ENCODE peak calls at places on chromosomes 7 and 10, in nine cellular contexts. S is adrenal gland, P is GM13977, G is nephron progenitor cell, J is fibroblast of lung, Y is PC-9, X is mucosa of descending colon, H is AG10803, A is fibroblast of the aortic adventitia. I is an unnamed sample.

GRCh38 chr7:130894146-130895005 is 160.4 kb upstream of the KLF14 start:
- DNase-seq in Y (peak; percentile 92), P (no peak), J (peak; percentile 72), S (peak; percentile 90), H (no peak), G (no peak), X (peak; percentile 83), A (peak; percentile 63), I (no peak)

GRCh38 chr10:59098811-59099452 is 77.5 kb upstream of the PHYHIPL start:
- DNase-seq in G (peak; percentile 2), H (peak; percentile 72), X (no peak), J (peak; percentile 86), Y (no peak), S (no peak), P (no peak), A (peak; percentile 59), I (no peak)

GRCh38 chr7:40544932-40545331 is 410.1 kb downstream of the SUGCT start:
- DNase-seq in J (peak; percentile 14), Y (no peak), P (no peak), G (no peak), X (no peak), H (peak; percentile 50), A (peak; percentile 67), S (no peak), I (no peak)

GRCh38 chr7:38760226-38760625 is 129.1 kb upstream of the AMPH start:
- DNase-seq in Y (no peak), H (no peak), G (no peak), S (no peak), X (no peak), J (no peak), P (no peak), A (no peak), I (no peak)

GRCh38 chr10:103553743-103554487 is 60.4 kb downstream of the NEURL1 start:
- DNase-seq in J (no peak), G (no peak), S (no peak), X (peak; percentile 27), H (no peak), P (no peak), A (no peak), Y (no peak), I (no peak)

GRCh38 chr10:128125944-128126764 is at the start of gene MKI67:
- DNase-seq in Y (peak; percentile 82), J (peak; percentile 83), G (peak; percentile 89), A (peak; percentile 81), S (peak; percentile 86), P (peak; percentile 96), H (peak; percentile 80), X (peak; percentile 91), I (peak; percentile 68)

GRCh38 chr10:132685121-132685891 is 100.6 kb downstream of the NKX6-2 start:
- DNase-seq in Y (peak; percentile 87), A (peak; percentile 47), G (no peak), X (peak; percentile 59), S (peak; percentile 49), J (peak; percentile 61), H (no peak), P (no peak), I (peak; percentile 28)

GRCh38 chr10:29353887-29354561 is 65.2 kb downstream of the LYZL1 start:
- DNase-seq in Y (no peak), G (no peak), S (no peak), X (no peak), A (no peak), P (no peak), J (no peak), H (no peak), I (no peak)

GRCh38 chr7:112876877-112877276 is 86.7 kb upstream of the TMEM168 start:
- DNase-seq in G (no peak), J (no peak), A (no peak), X (no peak), P (no peak), S (no peak), H (no peak), Y (no peak), I (no peak)

DNA sequence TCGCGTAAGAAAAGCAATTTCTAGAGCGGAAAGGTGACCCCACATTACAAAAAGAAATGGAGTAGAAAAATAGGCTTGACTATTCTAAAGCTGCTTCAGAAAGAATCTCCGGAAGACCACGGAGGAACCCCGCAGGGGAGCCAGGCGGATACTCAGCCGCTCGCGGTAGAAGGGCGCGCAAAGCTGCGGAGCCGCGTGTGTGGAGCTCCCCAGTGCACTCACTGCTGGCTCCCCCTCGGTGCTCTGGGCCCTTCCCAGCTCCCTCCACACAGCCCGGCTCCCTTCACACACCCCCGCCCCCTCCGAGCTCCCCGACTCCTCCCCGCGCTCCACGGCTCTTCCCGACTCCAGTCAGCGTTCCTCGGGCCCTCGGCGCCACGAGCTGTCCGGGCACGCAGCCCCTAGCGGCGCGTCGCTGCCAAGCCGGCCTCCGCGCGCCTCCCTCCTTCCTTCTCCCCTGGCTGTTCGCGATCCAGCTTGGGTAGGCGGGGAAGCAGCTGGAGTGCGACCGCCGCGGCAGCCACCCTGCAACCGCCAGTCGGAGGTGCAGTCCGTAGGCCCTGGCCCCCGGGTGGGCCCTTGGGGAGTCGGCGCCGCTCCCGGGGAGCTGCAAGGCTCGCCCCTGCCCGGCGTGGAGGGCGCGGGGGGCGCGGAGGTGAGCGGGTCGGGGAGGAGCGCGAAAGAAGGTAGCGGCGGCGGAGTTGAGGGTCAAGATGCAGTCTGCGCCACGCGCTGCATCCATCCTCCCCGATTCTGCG is at the start of gene STEAP2:
- DNase-seq in P (peak; percentile 65), Y (peak; percentile 77), S (peak; percentile 81), J (peak; percentile 92), G (peak; percentile 93), H (peak; percentile 96), A (peak; percentile 91), X (peak; percentile 93), I (peak; percentile 15)
- TF ChIP-seq CTCF in P (peak; percentile 52), Y (peak; percentile 65), S (peak; percentile 60), J (peak; percentile 46), G (peak; percentile 60), H (peak; percentile 51), A (peak; percentile 70), X (peak; percentile 81), I (no peak)

GRCh38 chr10:18308600-18308999 is 168.4 kb downstream of the CACNB2 start:
- DNase-seq in P (no peak), S (no peak), X (no peak), H (no peak), Y (no peak), A (peak; percentile 71), J (peak; percentile 51), G (no peak), I (no peak)

GRCh38 chr10:18313146-18313542 is 172.9 kb downstream of the CACNB2 start:
- DNase-seq in A (no peak), P (no peak), H (no peak), Y (no peak), J (no peak), G (no peak), X (no peak), S (no peak), I (no peak)

GRCh38 chr10:18313626-18314025 is 173.4 kb downstream of the CACNB2 start:
- DNase-seq in S (no peak), A (no peak), P (no peak), J (no peak), G (no peak), X (no peak), H (no peak), Y (no peak), I (no peak)

GRCh38 chr10:18310761-18311160 is 170.5 kb downstream of the CACNB2 start:
- DNase-seq in J (no peak), G (no peak), H (no peak), S (no peak), Y (no peak), P (no peak), A (no peak), X (no peak), I (no peak)

GRCh38 chr10:18312385-18313145 is 172.3 kb downstream of the CACNB2 start:
- DNase-seq in X (no peak), J (peak; percentile 79), H (peak; percentile 38), A (peak; percentile 71), Y (no peak), G (peak; percentile 13), P (peak; percentile 23), S (peak; percentile 40), I (no peak)
- TF ChIP-seq CTCF in X (no peak), J (peak; percentile 46), H (peak; percentile 61), A (peak; percentile 48), Y (peak; percentile 47), G (peak; percentile 35), P (peak; percentile 28), S (peak; percentile 44), I (no peak)

GRCh38 chr10:71980181-71981023 is 16.2 kb downstream of the CHST3 start:
- DNase-seq in G (no peak), Y (peak; percentile 20), S (peak; percentile 81), A (peak; percentile 84), H (no peak), P (no peak), J (no peak), X (no peak), I (no peak)

GRCh38 chr10:71984126-71984797 is 20.1 kb downstream of the CHST3 start:
- DNase-seq in A (no peak), G (no peak), P (no peak), J (no peak), X (no peak), H (no peak), S (no peak), Y (no peak), I (no peak)

GRCh38 chr10:71981024-71981867 is 17.1 kb downstream of the CHST3 start:
- DNase-seq in G (peak; percentile 38), H (peak; percentile 56), X (no peak), P (no peak), A (peak; percentile 59), Y (peak; percentile 32), J (peak; percentile 50), S (peak; percentile 81), I (no peak)

GRCh38 chr10:71981868-71982230 is 17.7 kb downstream of the CHST3 start:
- DNase-seq in G (no peak), A (no peak), S (no peak), H (no peak), P (no peak), J (no peak), X (no peak), Y (no peak), I (no peak)

DNA sequence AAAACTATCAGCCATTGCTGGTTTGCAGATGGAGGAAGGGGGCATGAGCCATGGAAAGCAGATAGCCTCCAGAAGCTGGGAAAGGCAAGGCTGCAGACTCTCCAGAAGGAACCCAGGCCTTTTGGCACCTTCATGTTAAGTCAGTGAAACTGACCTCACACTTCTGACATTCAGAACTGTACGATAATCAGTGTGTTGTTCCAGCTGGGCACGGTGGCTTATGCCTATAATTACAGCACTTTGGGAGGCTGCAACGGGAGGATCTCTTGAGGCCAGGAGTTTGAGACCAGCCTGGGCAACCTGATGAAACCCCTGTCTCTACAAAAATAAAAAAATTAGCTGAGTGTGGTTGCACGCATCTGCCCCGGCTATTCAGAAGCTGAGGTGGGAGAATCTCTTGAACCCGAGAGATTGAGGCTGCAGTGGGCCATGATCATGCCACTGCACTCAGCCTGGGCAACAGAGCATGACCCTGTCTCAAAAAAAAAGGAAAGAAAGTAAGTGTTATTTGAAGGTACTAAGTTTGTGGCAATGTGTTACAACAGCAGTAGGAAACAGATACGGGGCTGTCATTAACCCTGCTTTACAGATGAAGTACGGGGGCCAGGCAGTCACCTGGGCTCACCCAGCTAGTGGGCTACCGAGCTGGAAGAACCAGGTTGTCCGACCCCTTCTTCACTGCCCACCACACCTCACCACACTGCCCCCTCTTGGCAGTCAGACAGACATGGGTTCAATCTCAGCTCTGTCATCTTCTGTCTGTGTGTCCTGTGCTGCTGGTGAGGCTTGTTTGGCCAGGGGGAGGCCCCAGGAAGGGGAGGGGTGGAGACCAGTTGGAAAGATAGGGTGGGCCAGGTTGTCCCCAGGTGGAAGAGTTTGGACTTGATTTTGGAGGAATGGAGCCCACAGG is 18.3 kb downstream of the CHST3 start:
- DNase-seq in H (no peak), A (no peak), J (no peak), Y (no peak), X (no peak), S (no peak), P (no peak), G (no peak), I (no peak)
- TF ChIP-seq CTCF in H (no peak), A (peak; percentile 3), J (no peak), Y (no peak), X (no peak), S (no peak), P (peak; percentile 8), G (no peak), I (no peak)

GRCh38 chr7:128066858-128067257 is 35.6 kb upstream of the LRRC4 start:
- DNase-seq in X (no peak), H (no peak), S (no peak), Y (no peak), G (no peak), A (no peak), P (no peak), J (no peak), I (no peak)
- TF ChIP-seq CTCF in X (no peak), H (peak; percentile 13), S (no peak), Y (no peak), G (no peak), A (no peak), P (no peak), J (no peak), I (no peak)

I was measured in activated B cell treated with CpG ODN at 0.5 μM for 24 hours.